ENCODE peak calls at places on chromosomes 6 and 20, in ten cellular contexts. One of them, this sample, is unnamed.

GRCh38 chr6:42791706-42792320 is 10.0 kb downstream of the BICRAL start:
- DNase-seq in A549: no peak
- DNase-seq in prostate gland: no peak
- DNase-seq in GM13976: no peak
- DNase-seq in fibroblast of gingiva: no peak
- DNase-seq in PC-3: peak
- DNase-seq in left ventricle myocardium superior: no peak
- DNase-seq in MM.1S: no peak
- DNase-seq in fibroblast of pulmonary artery: no peak
- DNase-seq in neural crest cell: no peak
- DNase-seq in this sample: peak

GRCh38 chr6:105884426-105884825 is 201.7 kb upstream of the PRDM1 start:
- DNase-seq in A549: no peak
- DNase-seq in prostate gland: no peak
- DNase-seq in GM13976: no peak
- DNase-seq in fibroblast of gingiva: no peak
- DNase-seq in PC-3: no peak
- DNase-seq in left ventricle myocardium superior: no peak
- DNase-seq in MM.1S: no peak
- DNase-seq in fibroblast of pulmonary artery: no peak
- DNase-seq in neural crest cell: no peak
- DNase-seq in this sample: no peak

GRCh38 chr6:71199796-71200195 is 88.8 kb upstream of the OGFRL1 start:
- DNase-seq in A549: no peak
- DNase-seq in prostate gland: no peak
- DNase-seq in GM13976: no peak
- DNase-seq in fibroblast of gingiva: no peak
- DNase-seq in PC-3: no peak
- DNase-seq in left ventricle myocardium superior: no peak
- DNase-seq in MM.1S: no peak
- DNase-seq in fibroblast of pulmonary artery: no peak
- DNase-seq in neural crest cell: no peak
- DNase-seq in this sample: no peak

GRCh38 chr20:61630240-61630650 is 378.2 kb downstream of the CDH4 start:
- DNase-seq in A549: no peak
- DNase-seq in prostate gland: no peak
- DNase-seq in GM13976: no peak
- DNase-seq in fibroblast of gingiva: no peak
- DNase-seq in PC-3: no peak
- DNase-seq in left ventricle myocardium superior: no peak
- DNase-seq in MM.1S: no peak
- DNase-seq in fibroblast of pulmonary artery: no peak
- DNase-seq in neural crest cell: no peak
- DNase-seq in this sample: no peak

GRCh38 chr6:165634076-165634475 is 29.0 kb downstream of the PDE10A start:
- DNase-seq in A549: no peak
- DNase-seq in prostate gland: no peak
- DNase-seq in GM13976: no peak
- DNase-seq in fibroblast of gingiva: no peak
- DNase-seq in PC-3: no peak
- DNase-seq in left ventricle myocardium superior: no peak
- DNase-seq in MM.1S: no peak
- DNase-seq in fibroblast of pulmonary artery: no peak
- DNase-seq in neural crest cell: no peak
- DNase-seq in this sample: no peak

GRCh38 chr20:46967647-46968046 is 73.0 kb downstream of the EYA2 start:
- DNase-seq in A549: no peak
- DNase-seq in prostate gland: no peak
- DNase-seq in GM13976: no peak
- DNase-seq in fibroblast of gingiva: no peak
- DNase-seq in PC-3: no peak
- DNase-seq in left ventricle myocardium superior: no peak
- DNase-seq in MM.1S: no peak
- DNase-seq in fibroblast of pulmonary artery: no peak
- DNase-seq in neural crest cell: no peak
- DNase-seq in this sample: no peak

GRCh38 chr20:32336918-32337347 is 21.2 kb upstream of the ASXL1 start:
- DNase-seq in A549: peak
- DNase-seq in prostate gland: no peak
- DNase-seq in GM13976: peak
- DNase-seq in fibroblast of gingiva: peak
- DNase-seq in PC-3: peak
- DNase-seq in left ventricle myocardium superior: no peak
- DNase-seq in MM.1S: peak
- DNase-seq in fibroblast of pulmonary artery: peak
- DNase-seq in neural crest cell: no peak
- DNase-seq in this sample: peak

GRCh38 chr6:141675957-141676356 is 456.8 kb upstream of the GJE1 start:
- DNase-seq in A549: no peak
- DNase-seq in prostate gland: no peak
- DNase-seq in GM13976: no peak
- DNase-seq in fibroblast of gingiva: peak
- DNase-seq in PC-3: peak
- DNase-seq in left ventricle myocardium superior: no peak
- DNase-seq in MM.1S: no peak
- DNase-seq in fibroblast of pulmonary artery: peak
- DNase-seq in neural crest cell: no peak
- DNase-seq in this sample: peak

GRCh38 chr20:13236990-13237720 is 16.1 kb downstream of the ISM1 start:
- DNase-seq in A549: no peak
- DNase-seq in prostate gland: no peak
- DNase-seq in GM13976: no peak
- DNase-seq in fibroblast of gingiva: no peak
- DNase-seq in PC-3: no peak
- DNase-seq in left ventricle myocardium superior: no peak
- DNase-seq in MM.1S: no peak
- DNase-seq in fibroblast of pulmonary artery: no peak
- DNase-seq in neural crest cell: no peak
- DNase-seq in this sample: no peak

GRCh38 chr6:33856655-33857054 is 52.9 kb upstream of the MLN start:
- DNase-seq in A549: no peak
- DNase-seq in prostate gland: no peak
- DNase-seq in GM13976: no peak
- DNase-seq in fibroblast of gingiva: no peak
- DNase-seq in PC-3: no peak
- DNase-seq in left ventricle myocardium superior: no peak
- DNase-seq in MM.1S: peak
- DNase-seq in fibroblast of pulmonary artery: no peak
- DNase-seq in neural crest cell: no peak
- DNase-seq in this sample: no peak

GRCh38 chr6:27545271-27546046 is 72.6 kb upstream of the ZNF184 start:
- DNase-seq in A549: no peak
- DNase-seq in prostate gland: no peak
- DNase-seq in GM13976: peak
- DNase-seq in fibroblast of gingiva: peak
- DNase-seq in PC-3: no peak
- DNase-seq in left ventricle myocardium superior: no peak
- DNase-seq in MM.1S: no peak
- DNase-seq in fibroblast of pulmonary artery: peak
- DNase-seq in neural crest cell: peak
- DNase-seq in this sample: peak

GRCh38 chr20:54062812-54063280 is 7.5 kb downstream of the BCAS1 start:
- DNase-seq in A549: peak
- DNase-seq in prostate gland: no peak
- DNase-seq in GM13976: peak
- DNase-seq in fibroblast of gingiva: peak
- DNase-seq in PC-3: peak
- DNase-seq in left ventricle myocardium superior: no peak
- DNase-seq in MM.1S: peak
- DNase-seq in fibroblast of pulmonary artery: peak
- DNase-seq in neural crest cell: no peak
- DNase-seq in this sample: peak

GRCh38 chr6:46011241-46012085 is 4.2 kb downstream of the CLIC5 start:
- DNase-seq in A549: no peak
- DNase-seq in prostate gland: no peak
- DNase-seq in GM13976: peak
- DNase-seq in fibroblast of gingiva: no peak
- DNase-seq in PC-3: no peak
- DNase-seq in left ventricle myocardium superior: peak
- DNase-seq in MM.1S: peak
- DNase-seq in fibroblast of pulmonary artery: no peak
- DNase-seq in neural crest cell: no peak
- DNase-seq in this sample: peak

GRCh38 chr20:31844737-31845299 is 586 bp downstream of the FOXS1 start:
- DNase-seq in A549: no peak
- DNase-seq in prostate gland: no peak
- DNase-seq in GM13976: no peak
- DNase-seq in fibroblast of gingiva: no peak
- DNase-seq in PC-3: no peak
- DNase-seq in left ventricle myocardium superior: no peak
- DNase-seq in MM.1S: no peak
- DNase-seq in fibroblast of pulmonary artery: no peak
- DNase-seq in neural crest cell: no peak
- DNase-seq in this sample: no peak

GRCh38 chr6:12110523-12111154 is 98.5 kb downstream of the HIVEP1 start:
- DNase-seq in A549: no peak
- DNase-seq in prostate gland: no peak
- DNase-seq in GM13976: no peak
- DNase-seq in fibroblast of gingiva: no peak
- DNase-seq in PC-3: no peak
- DNase-seq in left ventricle myocardium superior: no peak
- DNase-seq in MM.1S: peak
- DNase-seq in fibroblast of pulmonary artery: no peak
- DNase-seq in neural crest cell: no peak
- DNase-seq in this sample: no peak

GRCh38 chr20:32536861-32537656 is 48.1 kb downstream of the NOL4L start:
- DNase-seq in A549: no peak
- DNase-seq in prostate gland: no peak
- DNase-seq in GM13976: no peak
- DNase-seq in fibroblast of gingiva: no peak
- DNase-seq in PC-3: peak
- DNase-seq in left ventricle myocardium superior: peak
- DNase-seq in MM.1S: peak
- DNase-seq in fibroblast of pulmonary artery: no peak
- DNase-seq in neural crest cell: no peak
- DNase-seq in this sample: no peak

GRCh38 chr6:167799033-167799933 is 27.4 kb upstream of the AFDN start:
- DNase-seq in A549: no peak
- DNase-seq in prostate gland: no peak
- DNase-seq in GM13976: no peak
- DNase-seq in fibroblast of gingiva: peak
- DNase-seq in PC-3: no peak
- DNase-seq in left ventricle myocardium superior: no peak
- DNase-seq in MM.1S: no peak
- DNase-seq in fibroblast of pulmonary artery: peak
- DNase-seq in neural crest cell: no peak
- DNase-seq in this sample: no peak

GRCh38 chr20:49610701-49611538 is 43.0 kb upstream of the PTGIS start:
- DNase-seq in A549: peak
- DNase-seq in prostate gland: peak
- DNase-seq in GM13976: peak
- DNase-seq in fibroblast of gingiva: no peak
- DNase-seq in PC-3: peak
- DNase-seq in left ventricle myocardium superior: peak
- DNase-seq in MM.1S: peak
- DNase-seq in fibroblast of pulmonary artery: peak
- DNase-seq in neural crest cell: peak
- DNase-seq in this sample: no peak

GRCh38 chr6:138297761-138298298 is 79.5 kb upstream of the PBOV1 start:
- DNase-seq in A549: no peak
- DNase-seq in prostate gland: no peak
- DNase-seq in GM13976: no peak
- DNase-seq in fibroblast of gingiva: peak
- DNase-seq in PC-3: no peak
- DNase-seq in left ventricle myocardium superior: no peak
- DNase-seq in MM.1S: no peak
- DNase-seq in fibroblast of pulmonary artery: peak
- DNase-seq in neural crest cell: no peak
- DNase-seq in this sample: peak

GRCh38 chr6:131116755-131117360 is 18.4 kb upstream of the AKAP7 start:
- DNase-seq in A549: peak
- DNase-seq in prostate gland: no peak
- DNase-seq in GM13976: no peak
- DNase-seq in fibroblast of gingiva: peak
- DNase-seq in PC-3: peak
- DNase-seq in left ventricle myocardium superior: no peak
- DNase-seq in MM.1S: peak
- DNase-seq in fibroblast of pulmonary artery: peak
- DNase-seq in neural crest cell: no peak
- DNase-seq in this sample: peak

GRCh38 chr6:100881707-100882040 is 545 bp upstream of the ASCC3 start:
- DNase-seq in A549: no peak
- DNase-seq in prostate gland: no peak
- DNase-seq in GM13976: no peak
- DNase-seq in fibroblast of gingiva: no peak
- DNase-seq in PC-3: no peak
- DNase-seq in left ventricle myocardium superior: no peak
- DNase-seq in MM.1S: peak
- DNase-seq in fibroblast of pulmonary artery: peak
- DNase-seq in neural crest cell: no peak
- DNase-seq in this sample: no peak

GRCh38 chr6:43671801-43672690 is 15.5 kb downstream of the MRPS18A start:
- DNase-seq in A549: no peak
- DNase-seq in prostate gland: no peak
- DNase-seq in GM13976: no peak
- DNase-seq in fibroblast of gingiva: no peak
- DNase-seq in PC-3: no peak
- DNase-seq in left ventricle myocardium superior: no peak
- DNase-seq in MM.1S: no peak
- DNase-seq in fibroblast of pulmonary artery: no peak
- DNase-seq in neural crest cell: no peak
- DNase-seq in this sample: no peak

GRCh38 chr6:116682334-116682712 is 1.3 kb downstream of the KPNA5 start:
- DNase-seq in A549: no peak
- DNase-seq in prostate gland: no peak
- DNase-seq in GM13976: peak
- DNase-seq in fibroblast of gingiva: peak
- DNase-seq in PC-3: peak
- DNase-seq in left ventricle myocardium superior: no peak
- DNase-seq in MM.1S: no peak
- DNase-seq in fibroblast of pulmonary artery: peak
- DNase-seq in neural crest cell: no peak
- DNase-seq in this sample: peak